ENCODE peak calls at places on chromosomes 12 and 14, in seven cellular contexts. B, E, U, I, N, R and M are unnamed samples.

GRCh38 chr12:2239376-2240010 is 186.7 kb downstream of the CACNA1C start:
- DNase-seq in B (no peak), E (no peak), U (no peak), I (no peak), N (no peak), R (no peak), M (no peak)

GRCh38 chr14:36070056-36071043 is 106.2 kb downstream of the PTCSC3 start:
- DNase-seq in B (peak), E (peak), U (no peak), I (no peak), N (peak), R (peak), M (peak)

GRCh38 chr14:20755037-20755436 is 9.3 kb downstream of the EDDM3A start:
- DNase-seq in B (no peak), E (no peak), U (no peak), I (no peak), N (no peak), R (no peak), M (no peak)

GRCh38 chr12:6765634-6766581 is at the start of gene PTMS:
- DNase-seq in B (peak), E (peak), U (peak), I (no peak), N (peak), R (peak), M (peak)

GRCh38 chr12:128323526-128323925 is 56.6 kb downstream of the TMEM132C start:
- DNase-seq in B (no peak), E (no peak), U (no peak), I (no peak), N (no peak), R (no peak), M (no peak)

GRCh38 chr14:81449114-81449513 is 49.0 kb upstream of the STON2 start:
- DNase-seq in B (no peak), E (no peak), U (no peak), I (no peak), N (no peak), R (no peak), M (no peak)

GRCh38 chr12:78101181-78101876 is 270.6 kb downstream of the NAV3 start:
- DNase-seq in B (no peak), E (no peak), U (no peak), I (no peak), N (no peak), R (no peak), M (no peak)

GRCh38 chr12:116015525-116015924 is 262.0 kb downstream of the MED13L start:
- DNase-seq in B (no peak), E (no peak), U (no peak), I (no peak), N (no peak), R (no peak), M (peak)

GRCh38 chr14:100898935-100899840 is 4.3 kb downstream of the RTL1 start:
- DNase-seq in B (peak), E (no peak), U (peak), I (no peak), N (no peak), R (no peak), M (no peak)

GRCh38 chr12:1797991-1798733 is 22.2 kb upstream of the LRTM2 start:
- DNase-seq in B (peak), E (no peak), U (peak), I (no peak), N (no peak), R (no peak), M (no peak)

GRCh38 chr12:89051065-89051677 is 301.1 kb downstream of the DUSP6 start:
- DNase-seq in B (no peak), E (no peak), U (no peak), I (no peak), N (peak), R (no peak), M (peak)

GRCh38 chr14:37131205-37131604 is 41.2 kb downstream of the SLC25A21 start:
- DNase-seq in B (no peak), E (peak), U (no peak), I (no peak), N (no peak), R (no peak), M (no peak)

GRCh38 chr12:2187195-2187963 is 134.6 kb downstream of the CACNA1C start:
- DNase-seq in B (no peak), E (no peak), U (no peak), I (no peak), N (no peak), R (no peak), M (no peak)

GRCh38 chr12:54393350-54393655 is 8.8 kb upstream of the ZNF385A start:
- DNase-seq in B (no peak), E (no peak), U (no peak), I (no peak), N (no peak), R (no peak), M (no peak)

GRCh38 chr12:48031135-48031960 is 27.1 kb upstream of the COL2A1 start:
- DNase-seq in B (peak), E (no peak), U (peak), I (no peak), N (no peak), R (no peak), M (no peak)

GRCh38 chr12:89893972-89894706 is 185.5 kb upstream of the ATP2B1 start:
- DNase-seq in B (no peak), E (no peak), U (no peak), I (no peak), N (peak), R (no peak), M (no peak)

GRCh38 chr12:91920276-91920675 is 225.4 kb downstream of the BTG1 start:
- DNase-seq in B (no peak), E (no peak), U (no peak), I (no peak), N (no peak), R (no peak), M (peak)

GRCh38 chr14:70670992-70671651 is 29.4 kb downstream of the TTC9 start:
- DNase-seq in B (no peak), E (no peak), U (no peak), I (no peak), N (no peak), R (no peak), M (no peak)

GRCh38 chr14:99660006-99660566 is 15.2 kb downstream of the HHIPL1 start:
- DNase-seq in B (no peak), E (no peak), U (no peak), I (no peak), N (no peak), R (no peak), M (no peak)

GRCh38 chr14:99517046-99517642 is 35.9 kb downstream of the CCNK start:
- DNase-seq in B (peak), E (no peak), U (no peak), I (no peak), N (no peak), R (no peak), M (no peak)

GRCh38 chr14:104143521-104144452 is 5.4 kb downstream of the KIF26A start:
- DNase-seq in B (peak), E (no peak), U (no peak), I (no peak), N (no peak), R (no peak), M (no peak)

GRCh38 chr14:96095058-96095457 is 55.9 kb downstream of the C14orf132 start:
- DNase-seq in B (no peak), E (no peak), U (peak), I (no peak), N (no peak), R (no peak), M (no peak)

GRCh38 chr14:20757963-20758362 is 10.2 kb upstream of the EDDM3B start:
- DNase-seq in B (no peak), E (no peak), U (peak), I (no peak), N (no peak), R (peak), M (peak)

GRCh38 chr12:110176745-110177144 is 52.6 kb downstream of the IFT81 start:
- DNase-seq in B (no peak), E (no peak), U (no peak), I (no peak), N (no peak), R (no peak), M (no peak)

GRCh38 chr12:123489580-123489979 is 31.6 kb downstream of the SNRNP35 start:
- DNase-seq in B (no peak), E (no peak), U (no peak), I (no peak), N (no peak), R (no peak), M (no peak)

GRCh38 chr14:59018978-59019377 is 169.5 kb upstream of the DAAM1 start:
- DNase-seq in B (peak), E (no peak), U (no peak), I (no peak), N (no peak), R (no peak), M (peak)

GRCh38 chr12:87676726-87677125 is 352.5 kb downstream of the C12orf50 start:
- DNase-seq in B (no peak), E (no peak), U (no peak), I (no peak), N (no peak), R (no peak), M (no peak)

GRCh38 chr12:105983622-105984325 is 155.0 kb downstream of the NUAK1 start:
- DNase-seq in B (no peak), E (no peak), U (no peak), I (no peak), N (no peak), R (no peak), M (no peak)

GRCh38 chr12:113039911-113040425 is 16.6 kb upstream of the DTX1 start:
- DNase-seq in B (no peak), E (no peak), U (no peak), I (no peak), N (no peak), R (no peak), M (no peak)

GRCh38 chr12:110741371-110741770 is 1.3 kb downstream of the PPP1CC start:
- DNase-seq in B (peak), E (no peak), U (no peak), I (no peak), N (no peak), R (no peak), M (peak)

GRCh38 chr14:100587248-100587762 is at the start of gene BEGAIN:
- DNase-seq in B (no peak), E (no peak), U (no peak), I (no peak), N (no peak), R (no peak), M (no peak)

GRCh38 chr12:84315926-84316325 is 596.7 kb downstream of the SLC6A15 start:
- DNase-seq in B (no peak), E (no peak), U (no peak), I (no peak), N (no peak), R (no peak), M (no peak)

GRCh38 chr12:96719671-96720362 is 187.2 kb upstream of the NEDD1 start:
- DNase-seq in B (no peak), E (no peak), U (no peak), I (no peak), N (peak), R (no peak), M (peak)